ENCODE peak calls at places on chromosomes 3 and 15, in four cellular contexts. One of them, this sample, is unnamed.

GRCh38 chr3:149421764-149422163 is 44.3 kb upstream of the TM4SF1 start:
- DNase-seq in posterior cingulate gyrus: no peak
- DNase-seq in HTR-8/SVneo: no peak
- DNase-seq in foreskin fibroblast: no peak
- DNase-seq in this sample: no peak

GRCh38 chr15:37898385-37898784 is 36.1 kb upstream of the TMCO5A start:
- DNase-seq in posterior cingulate gyrus: no peak
- DNase-seq in foreskin fibroblast: no peak
- DNase-seq in HTR-8/SVneo: no peak
- DNase-seq in this sample: no peak

GRCh38 chr3:68256635-68257034 is 602.2 kb upstream of the SUCLG2 start:
- DNase-seq in posterior cingulate gyrus: no peak
- DNase-seq in foreskin fibroblast: no peak
- DNase-seq in HTR-8/SVneo: no peak
- DNase-seq in this sample: no peak

GRCh38 chr3:65595222-65595996 is 443.3 kb downstream of the MAGI1 start:
- DNase-seq in posterior cingulate gyrus: no peak
- DNase-seq in foreskin fibroblast: no peak
- DNase-seq in HTR-8/SVneo: no peak
- DNase-seq in this sample: no peak

GRCh38 chr15:34349769-34350168 is 6.7 kb downstream of the NUTM1 start:
- DNase-seq in posterior cingulate gyrus: no peak
- DNase-seq in HTR-8/SVneo: no peak
- DNase-seq in foreskin fibroblast: no peak
- DNase-seq in this sample: no peak

GRCh38 chr3:78629544-78629943 is 1138.3 kb downstream of the ROBO1 start:
- DNase-seq in posterior cingulate gyrus: no peak
- DNase-seq in HTR-8/SVneo: no peak
- DNase-seq in foreskin fibroblast: no peak
- DNase-seq in this sample: no peak

GRCh38 chr3:29764603-29765254 is 483.9 kb downstream of the RBMS3 start:
- DNase-seq in HTR-8/SVneo: no peak
- DNase-seq in posterior cingulate gyrus: no peak
- DNase-seq in foreskin fibroblast: peak
- DNase-seq in this sample: peak

GRCh38 chr3:25386686-25387271 is 41.3 kb upstream of the RARB start:
- DNase-seq in foreskin fibroblast: peak
- DNase-seq in HTR-8/SVneo: no peak
- DNase-seq in posterior cingulate gyrus: no peak
- DNase-seq in this sample: no peak

GRCh38 chr3:51269466-51269865 is 115.6 kb upstream of the MANF start:
- DNase-seq in HTR-8/SVneo: no peak
- DNase-seq in foreskin fibroblast: peak
- DNase-seq in posterior cingulate gyrus: no peak
- DNase-seq in this sample: peak

GRCh38 chr3:9316881-9317341 is 45.9 kb upstream of the THUMPD3 start:
- DNase-seq in posterior cingulate gyrus: peak
- DNase-seq in HTR-8/SVneo: peak
- DNase-seq in foreskin fibroblast: peak
- DNase-seq in this sample: no peak

GRCh38 chr3:138132239-138132638 is at the start of gene A4GNT:
- DNase-seq in foreskin fibroblast: no peak
- DNase-seq in posterior cingulate gyrus: no peak
- DNase-seq in HTR-8/SVneo: no peak
- DNase-seq in this sample: no peak

GRCh38 chr15:69337133-69337532 is 38.4 kb downstream of the PAQR5 start:
- DNase-seq in posterior cingulate gyrus: no peak
- DNase-seq in HTR-8/SVneo: no peak
- DNase-seq in foreskin fibroblast: peak
- DNase-seq in this sample: no peak

GRCh38 chr15:82540055-82540983 is at the start of gene RPS17:
- DNase-seq in foreskin fibroblast: peak
- DNase-seq in posterior cingulate gyrus: peak
- DNase-seq in HTR-8/SVneo: peak
- DNase-seq in this sample: peak

GRCh38 chr15:71385026-71385425 is 269.8 kb downstream of the THSD4 start:
- DNase-seq in foreskin fibroblast: peak
- DNase-seq in HTR-8/SVneo: no peak
- DNase-seq in posterior cingulate gyrus: no peak
- DNase-seq in this sample: no peak

GRCh38 chr3:129126726-129127280 is 5.2 kb upstream of the RAB43 start:
- DNase-seq in HTR-8/SVneo: no peak
- DNase-seq in foreskin fibroblast: no peak
- DNase-seq in posterior cingulate gyrus: no peak
- DNase-seq in this sample: no peak

GRCh38 chr15:39028069-39028468 is 463.5 kb upstream of the RASGRP1 start:
- DNase-seq in foreskin fibroblast: peak
- DNase-seq in HTR-8/SVneo: peak
- DNase-seq in posterior cingulate gyrus: no peak
- DNase-seq in this sample: peak

GRCh38 chr15:74400915-74401757 is 32.6 kb downstream of the SEMA7A start:
- DNase-seq in foreskin fibroblast: no peak
- DNase-seq in HTR-8/SVneo: no peak
- DNase-seq in posterior cingulate gyrus: no peak
- DNase-seq in this sample: no peak

GRCh38 chr3:111531446-111531845 is 10.6 kb upstream of the CD96 start:
- DNase-seq in foreskin fibroblast: peak
- DNase-seq in HTR-8/SVneo: no peak
- DNase-seq in posterior cingulate gyrus: no peak
- DNase-seq in this sample: no peak

GRCh38 chr3:138455801-138456716 is 21.6 kb downstream of the ESYT3 start:
- DNase-seq in foreskin fibroblast: no peak
- DNase-seq in HTR-8/SVneo: no peak
- DNase-seq in posterior cingulate gyrus: no peak
- DNase-seq in this sample: no peak

GRCh38 chr3:61821823-61822251 is 260.5 kb downstream of the PTPRG start:
- DNase-seq in HTR-8/SVneo: no peak
- DNase-seq in foreskin fibroblast: peak
- DNase-seq in posterior cingulate gyrus: no peak
- DNase-seq in this sample: no peak

GRCh38 chr15:87619161-87619960 is 637.2 kb downstream of the NTRK3 start:
- DNase-seq in posterior cingulate gyrus: no peak
- DNase-seq in foreskin fibroblast: peak
- DNase-seq in HTR-8/SVneo: peak
- DNase-seq in this sample: peak

GRCh38 chr3:38648024-38648658 is 1.3 kb downstream of the SCN5A start:
- DNase-seq in HTR-8/SVneo: no peak
- DNase-seq in posterior cingulate gyrus: no peak
- DNase-seq in foreskin fibroblast: no peak
- DNase-seq in this sample: no peak

GRCh38 chr3:53102601-53103147 is 27.6 kb downstream of the RFT1 start:
- DNase-seq in posterior cingulate gyrus: no peak
- DNase-seq in foreskin fibroblast: peak
- DNase-seq in HTR-8/SVneo: no peak
- DNase-seq in this sample: no peak

GRCh38 chr3:38528457-38528856 is 32.3 kb downstream of the EXOG start:
- DNase-seq in posterior cingulate gyrus: no peak
- DNase-seq in foreskin fibroblast: no peak
- DNase-seq in HTR-8/SVneo: no peak
- DNase-seq in this sample: no peak

GRCh38 chr3:79148786-79149185 is 619.0 kb downstream of the ROBO1 start:
- DNase-seq in HTR-8/SVneo: no peak
- DNase-seq in posterior cingulate gyrus: no peak
- DNase-seq in foreskin fibroblast: no peak
- DNase-seq in this sample: no peak

GRCh38 chr15:99845009-99845408 is 111.8 kb upstream of the LYSMD4 start:
- DNase-seq in foreskin fibroblast: no peak
- DNase-seq in HTR-8/SVneo: no peak
- DNase-seq in posterior cingulate gyrus: no peak
- DNase-seq in this sample: no peak

GRCh38 chr3:37608061-37608702 is 253.5 kb upstream of the CTDSPL start:
- DNase-seq in foreskin fibroblast: peak
- DNase-seq in posterior cingulate gyrus: no peak
- DNase-seq in HTR-8/SVneo: no peak
- DNase-seq in this sample: peak

GRCh38 chr3:114867828-114868498 is 279.1 kb downstream of the ZBTB20 start:
- DNase-seq in posterior cingulate gyrus: no peak
- DNase-seq in HTR-8/SVneo: no peak
- DNase-seq in foreskin fibroblast: no peak
- DNase-seq in this sample: no peak

GRCh38 chr15:78615151-78615589 is 5.6 kb downstream of the CHRNA3 start:
- DNase-seq in posterior cingulate gyrus: no peak
- DNase-seq in HTR-8/SVneo: no peak
- DNase-seq in foreskin fibroblast: no peak
- DNase-seq in this sample: no peak

GRCh38 chr3:53705774-53706173 is 140.4 kb downstream of the CHDH start:
- DNase-seq in foreskin fibroblast: no peak
- DNase-seq in posterior cingulate gyrus: no peak
- DNase-seq in HTR-8/SVneo: no peak
- DNase-seq in this sample: no peak

GRCh38 chr3:178536271-178537079 is at the start of gene KCNMB2:
- DNase-seq in foreskin fibroblast: peak
- DNase-seq in HTR-8/SVneo: no peak
- DNase-seq in posterior cingulate gyrus: no peak
- DNase-seq in this sample: no peak

GRCh38 chr15:57319226-57319918 is 56.9 kb upstream of the CGNL1 start:
- DNase-seq in HTR-8/SVneo: no peak
- DNase-seq in posterior cingulate gyrus: no peak
- DNase-seq in foreskin fibroblast: no peak
- DNase-seq in this sample: no peak

GRCh38 chr3:139520028-139520737 is 19.4 kb downstream of the RBP1 start:
- DNase-seq in HTR-8/SVneo: no peak
- DNase-seq in posterior cingulate gyrus: no peak
- DNase-seq in foreskin fibroblast: no peak
- DNase-seq in this sample: peak

GRCh38 chr15:100668321-100668690 is 65.9 kb downstream of the ASB7 start:
- DNase-seq in foreskin fibroblast: no peak
- DNase-seq in HTR-8/SVneo: no peak
- DNase-seq in posterior cingulate gyrus: no peak
- DNase-seq in this sample: no peak

GRCh38 chr3:112814256-112814655 is 32.4 kb downstream of the CD200R1L start:
- DNase-seq in posterior cingulate gyrus: no peak
- DNase-seq in HTR-8/SVneo: peak
- DNase-seq in foreskin fibroblast: peak
- DNase-seq in this sample: peak

GRCh38 chr3:124676236-124676635 is 54.0 kb upstream of the UMPS start:
- DNase-seq in foreskin fibroblast: peak
- DNase-seq in posterior cingulate gyrus: no peak
- DNase-seq in HTR-8/SVneo: no peak
- DNase-seq in this sample: no peak